ENCODE peak calls at places on chromosomes 6 and 20, in eight cellular contexts. D, U, P, W, Y, M, T and R are unnamed samples.

GRCh38 chr6:134826889-134827737 is 122.8 kb downstream of the ALDH8A1 start:
- DNase-seq in D (peak; percentile 90), W (peak; percentile 47), U (no peak), Y (no peak), T (no peak), M (no peak), P (no peak), R (no peak)

GRCh38 chr6:44254201-44254956 is 2.9 kb downstream of the SLC35B2 start:
- DNase-seq in W (peak; percentile 45), U (no peak), D (peak; percentile 56), T (no peak), M (no peak), Y (no peak), P (peak; percentile 73), R (no peak)

GRCh38 chr6:136383271-136383670 is 93.6 kb upstream of the BCLAF1 start:
- DNase-seq in Y (no peak), T (no peak), U (no peak), W (no peak), D (no peak), M (no peak), P (no peak), R (no peak)

GRCh38 chr20:32115196-32115767 is 5.8 kb downstream of the TM9SF4 start:
- DNase-seq in T (no peak), W (no peak), M (no peak), Y (no peak), P (no peak), D (no peak), U (no peak), R (no peak)

GRCh38 chr20:12262747-12263146 is 345.1 kb downstream of the BTBD3 start:
- DNase-seq in W (no peak), T (no peak), D (no peak), U (no peak), P (no peak), Y (no peak), M (no peak), R (no peak)

GRCh38 chr20:35523298-35523888 is 6.1 kb downstream of the C20orf173 start:
- DNase-seq in M (peak; percentile 63), Y (no peak), T (no peak), W (peak; percentile 49), P (peak; percentile 90), U (peak; percentile 45), D (no peak), R (peak; percentile 41)

GRCh38 chr20:59962155-59962554 is 3.9 kb downstream of the CDH26 start:
- DNase-seq in W (no peak), M (no peak), Y (no peak), T (no peak), D (no peak), P (no peak), U (no peak), R (no peak)

GRCh38 chr6:25315778-25316177 is 36.6 kb downstream of the CARMIL1 start:
- DNase-seq in P (no peak), M (no peak), Y (no peak), U (no peak), D (no peak), W (no peak), T (no peak), R (no peak)

GRCh38 chr6:80163754-80164187 is 57.3 kb downstream of the BCKDHB start:
- DNase-seq in M (peak; percentile 2), U (peak; percentile 14), W (no peak), D (no peak), P (peak; percentile 57), T (peak; percentile 25), Y (no peak), R (no peak)

GRCh38 chr6:26594730-26595632 is 1.8 kb upstream of the ABT1 start:
- DNase-seq in W (peak; percentile 58), D (no peak), P (peak; percentile 87), M (peak; percentile 49), T (no peak), Y (no peak), U (no peak), R (no peak)

GRCh38 chr6:15864033-15864707 is 201.3 kb upstream of the DTNBP1 start:
- DNase-seq in D (no peak), U (no peak), W (no peak), T (no peak), M (no peak), P (no peak), Y (no peak), R (no peak)

GRCh38 chr6:125836466-125836865 is 45.7 kb downstream of the NCOA7 start:
- DNase-seq in P (no peak), U (no peak), T (no peak), W (no peak), M (no peak), D (no peak), Y (no peak), R (no peak)

GRCh38 chr6:100346828-100347227 is 117.9 kb downstream of the SIM1 start:
- DNase-seq in W (no peak), T (no peak), U (no peak), P (no peak), D (no peak), M (no peak), Y (no peak), R (no peak)

GRCh38 chr6:163432300-163432699 is 17.8 kb downstream of the QKI start:
- DNase-seq in M (no peak), T (no peak), P (no peak), U (no peak), W (no peak), D (no peak), Y (no peak), R (no peak)

GRCh38 chr6:165439928-165440554 is 130.6 kb upstream of the C6orf118 start:
- DNase-seq in D (no peak), W (no peak), M (no peak), T (no peak), P (no peak), U (no peak), Y (no peak), R (no peak)

GRCh38 chr6:165884813-165885765 is 222.0 kb upstream of the PDE10A start:
- DNase-seq in M (peak; percentile 85), Y (peak; percentile 74), U (peak; percentile 70), W (peak; percentile 87), T (peak; percentile 55), D (peak; percentile 75), P (peak; percentile 96), R (peak; percentile 93)

GRCh38 chr6:1310628-1311399 is 1.1 kb upstream of the FOXQ1 start:
- DNase-seq in P (peak; percentile 87), D (no peak), Y (no peak), M (peak; percentile 72), T (no peak), W (no peak), U (no peak), R (peak; percentile 64)

GRCh38 chr6:151738960-151739359 is 68.5 kb upstream of the ESR1 start:
- DNase-seq in T (no peak), Y (no peak), M (no peak), D (no peak), W (no peak), U (no peak), P (no peak), R (no peak)
- TF ChIP-seq CTCF in T (no peak), Y (no peak), M (no peak), D (peak; percentile 7), W (no peak), U (no peak), P (peak; percentile 55), R (peak; percentile 18)

DNA sequence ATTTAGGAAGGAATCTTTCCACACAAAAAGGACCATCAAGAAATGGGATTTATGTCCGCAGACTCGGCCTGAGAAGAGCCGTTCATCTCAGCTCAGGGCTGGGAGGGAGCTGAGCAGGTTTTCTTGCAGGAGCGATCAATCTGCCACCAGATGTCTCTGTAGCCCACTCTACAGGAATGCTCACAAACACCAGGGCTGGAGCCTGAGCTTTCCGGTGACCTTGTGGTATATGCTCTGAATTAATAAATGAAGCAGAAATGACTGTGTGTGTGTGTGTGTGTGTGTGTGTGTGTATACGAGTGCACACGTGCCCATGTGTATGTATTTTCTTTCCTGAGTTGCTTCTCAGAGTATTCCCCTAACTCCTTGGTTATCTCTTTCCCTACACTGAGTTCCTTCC is 12.0 kb downstream of the CD83 start:
- DNase-seq in U (peak; percentile 42), M (peak; percentile 22), T (no peak), D (no peak), P (peak; percentile 84), Y (peak; percentile 51), W (peak; percentile 62), R (peak; percentile 48)
- TF ChIP-seq CTCF in U (peak; percentile 58), M (no peak), T (no peak), D (peak; percentile 53), P (peak; percentile 76), Y (peak; percentile 52), W (peak; percentile 77), R (no peak)

GRCh38 chr20:22248052-22248667 is 336.2 kb downstream of the FOXA2 start:
- DNase-seq in P (peak; percentile 76), U (no peak), W (peak; percentile 13), Y (no peak), T (no peak), D (no peak), M (no peak), R (peak; percentile 45)
- TF ChIP-seq CTCF in P (peak; percentile 89), U (peak; percentile 60), W (peak; percentile 45), Y (peak; percentile 47), T (no peak), D (peak; percentile 23), M (no peak), R (peak; percentile 60)

DNA sequence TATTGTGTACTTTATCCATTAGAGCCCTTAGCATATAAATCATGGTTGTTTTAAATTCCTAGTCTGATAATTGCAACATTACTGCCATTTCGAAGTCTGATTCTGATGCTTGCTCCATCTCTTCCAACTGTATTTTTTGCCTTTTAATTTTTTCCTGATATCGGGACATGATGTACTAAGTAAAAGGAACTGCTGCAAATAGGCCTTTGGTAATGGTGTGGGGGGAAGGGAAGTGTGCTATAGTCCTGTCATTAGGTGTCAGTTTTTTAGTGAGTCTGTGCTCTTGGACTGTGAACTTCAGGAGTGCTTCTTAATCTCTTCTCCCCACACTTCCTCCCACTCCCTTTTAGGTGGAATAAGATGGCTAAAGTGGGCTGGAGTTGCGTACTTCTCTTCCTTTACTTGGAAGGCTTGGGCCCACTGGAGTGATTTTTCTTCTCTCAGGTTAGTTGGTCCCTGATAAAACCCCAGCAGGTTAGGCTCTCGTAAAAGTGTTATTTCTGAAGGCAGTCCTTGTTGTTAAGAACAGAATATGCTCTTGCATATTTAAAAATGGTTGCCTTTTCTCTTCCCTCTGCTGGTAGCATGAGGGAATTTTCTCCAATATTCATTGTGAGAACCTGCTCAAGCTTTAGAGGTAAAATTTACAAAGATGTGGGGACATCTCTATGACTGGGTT is 18.1 kb downstream of the STXBP5 start:
- DNase-seq in M (no peak), P (peak; percentile 53), U (no peak), D (no peak), T (no peak), Y (no peak), W (no peak), R (no peak)
- TF ChIP-seq CTCF in M (no peak), P (peak; percentile 77), U (peak; percentile 7), D (peak; percentile 31), T (peak; percentile 41), Y (peak; percentile 30), W (peak; percentile 52), R (peak; percentile 75)

GRCh38 chr6:138107078-138107751 is at the start of gene PERP:
- DNase-seq in Y (no peak), U (peak; percentile 75), P (peak; percentile 85), D (peak; percentile 76), T (peak; percentile 78), W (peak; percentile 33), M (peak; percentile 83), R (peak; percentile 77)
- TF ChIP-seq CTCF in Y (no peak), U (no peak), P (no peak), D (no peak), T (no peak), W (no peak), M (no peak), R (no peak)